ENCODE peak calls at places on chromosomes 3 and 15, in eight cellular contexts. One of them, this sample, is unnamed.

GRCh38 chr3:8712045-8712870 is 21.3 kb upstream of the CAV3 start:
- DNase-seq in HS-5: no peak
- DNase-seq in nephron progenitor cell: no peak
- DNase-seq in substantia nigra: no peak
- DNase-seq in HEK293T: no peak
- DNase-seq in LoVo: peak
- DNase-seq in HL-60: no peak
- DNase-seq in stimulated activated CD8-positive, alpha-beta memory T cell treated with anti-CD3 and anti-CD28 coated beads, Interleukin-15, amount 100 ng/mL, for 24 hours: no peak
- DNase-seq in this sample: no peak

GRCh38 chr3:50605901-50606326 is 5.7 kb downstream of the CISH start:
- DNase-seq in HS-5: no peak
- DNase-seq in nephron progenitor cell: no peak
- DNase-seq in substantia nigra: no peak
- DNase-seq in HEK293T: no peak
- DNase-seq in LoVo: no peak
- DNase-seq in HL-60: no peak
- DNase-seq in stimulated activated CD8-positive, alpha-beta memory T cell treated with anti-CD3 and anti-CD28 coated beads, Interleukin-15, amount 100 ng/mL, for 24 hours: no peak
- DNase-seq in this sample: no peak

GRCh38 chr3:196531418-196531817 is 16.3 kb upstream of the SMCO1 start:
- DNase-seq in HS-5: no peak
- DNase-seq in nephron progenitor cell: no peak
- DNase-seq in substantia nigra: no peak
- DNase-seq in HEK293T: no peak
- DNase-seq in LoVo: no peak
- DNase-seq in HL-60: no peak
- DNase-seq in stimulated activated CD8-positive, alpha-beta memory T cell treated with anti-CD3 and anti-CD28 coated beads, Interleukin-15, amount 100 ng/mL, for 24 hours: no peak
- DNase-seq in this sample: no peak

GRCh38 chr3:163785693-163786092 is 1292.6 kb downstream of the SI start:
- DNase-seq in HS-5: no peak
- DNase-seq in nephron progenitor cell: peak
- DNase-seq in substantia nigra: no peak
- DNase-seq in HEK293T: peak
- DNase-seq in LoVo: no peak
- DNase-seq in HL-60: no peak
- DNase-seq in stimulated activated CD8-positive, alpha-beta memory T cell treated with anti-CD3 and anti-CD28 coated beads, Interleukin-15, amount 100 ng/mL, for 24 hours: no peak
- DNase-seq in this sample: no peak

GRCh38 chr3:49461443-49462171 is 8.5 kb upstream of the DAG1 start:
- DNase-seq in HS-5: no peak
- DNase-seq in nephron progenitor cell: peak
- DNase-seq in substantia nigra: no peak
- DNase-seq in HEK293T: no peak
- DNase-seq in LoVo: no peak
- DNase-seq in HL-60: no peak
- DNase-seq in stimulated activated CD8-positive, alpha-beta memory T cell treated with anti-CD3 and anti-CD28 coated beads, Interleukin-15, amount 100 ng/mL, for 24 hours: no peak
- DNase-seq in this sample: no peak

GRCh38 chr15:63145426-63145825 is 11.9 kb downstream of the RPS27L start:
- DNase-seq in HS-5: no peak
- DNase-seq in nephron progenitor cell: no peak
- DNase-seq in substantia nigra: no peak
- DNase-seq in HEK293T: no peak
- DNase-seq in LoVo: no peak
- DNase-seq in HL-60: no peak
- DNase-seq in stimulated activated CD8-positive, alpha-beta memory T cell treated with anti-CD3 and anti-CD28 coated beads, Interleukin-15, amount 100 ng/mL, for 24 hours: no peak
- DNase-seq in this sample: no peak

GRCh38 chr3:116770815-116771450 is 61.4 kb downstream of the TUSC7 start:
- DNase-seq in HS-5: peak
- DNase-seq in nephron progenitor cell: peak
- DNase-seq in substantia nigra: peak
- DNase-seq in HEK293T: peak
- DNase-seq in LoVo: peak
- DNase-seq in HL-60: peak
- DNase-seq in stimulated activated CD8-positive, alpha-beta memory T cell treated with anti-CD3 and anti-CD28 coated beads, Interleukin-15, amount 100 ng/mL, for 24 hours: no peak
- DNase-seq in this sample: peak

GRCh38 chr3:157493627-157494550 is 9.3 kb downstream of the VEPH1 start:
- DNase-seq in HS-5: peak
- DNase-seq in nephron progenitor cell: no peak
- DNase-seq in substantia nigra: no peak
- DNase-seq in HEK293T: peak
- DNase-seq in LoVo: peak
- DNase-seq in HL-60: no peak
- DNase-seq in stimulated activated CD8-positive, alpha-beta memory T cell treated with anti-CD3 and anti-CD28 coated beads, Interleukin-15, amount 100 ng/mL, for 24 hours: no peak
- DNase-seq in this sample: peak

GRCh38 chr15:35693286-35693685 is 147.3 kb upstream of the DPH6 start:
- DNase-seq in HS-5: no peak
- DNase-seq in nephron progenitor cell: no peak
- DNase-seq in substantia nigra: no peak
- DNase-seq in HEK293T: no peak
- DNase-seq in LoVo: no peak
- DNase-seq in HL-60: no peak
- DNase-seq in stimulated activated CD8-positive, alpha-beta memory T cell treated with anti-CD3 and anti-CD28 coated beads, Interleukin-15, amount 100 ng/mL, for 24 hours: no peak
- DNase-seq in this sample: no peak

GRCh38 chr3:77348244-77348855 is 308.5 kb downstream of the ROBO2 start:
- DNase-seq in HS-5: no peak
- DNase-seq in nephron progenitor cell: peak
- DNase-seq in substantia nigra: peak
- DNase-seq in HEK293T: peak
- DNase-seq in LoVo: no peak
- DNase-seq in HL-60: no peak
- DNase-seq in stimulated activated CD8-positive, alpha-beta memory T cell treated with anti-CD3 and anti-CD28 coated beads, Interleukin-15, amount 100 ng/mL, for 24 hours: no peak
- DNase-seq in this sample: no peak

GRCh38 chr3:195271859-195272243 is 892 bp upstream of the XXYLT1 start:
- DNase-seq in HS-5: no peak
- DNase-seq in nephron progenitor cell: no peak
- DNase-seq in substantia nigra: no peak
- DNase-seq in HEK293T: no peak
- DNase-seq in LoVo: no peak
- DNase-seq in HL-60: no peak
- DNase-seq in stimulated activated CD8-positive, alpha-beta memory T cell treated with anti-CD3 and anti-CD28 coated beads, Interleukin-15, amount 100 ng/mL, for 24 hours: no peak
- DNase-seq in this sample: no peak

GRCh38 chr3:113255100-113255853 is 43.9 kb downstream of the BOC start:
- DNase-seq in HS-5: no peak
- DNase-seq in nephron progenitor cell: no peak
- DNase-seq in substantia nigra: no peak
- DNase-seq in HEK293T: no peak
- DNase-seq in LoVo: no peak
- DNase-seq in HL-60: no peak
- DNase-seq in stimulated activated CD8-positive, alpha-beta memory T cell treated with anti-CD3 and anti-CD28 coated beads, Interleukin-15, amount 100 ng/mL, for 24 hours: no peak
- DNase-seq in this sample: no peak

GRCh38 chr15:74345051-74345450 is 22.4 kb downstream of the CYP11A1 start:
- DNase-seq in HS-5: no peak
- DNase-seq in nephron progenitor cell: no peak
- DNase-seq in substantia nigra: no peak
- DNase-seq in HEK293T: no peak
- DNase-seq in LoVo: no peak
- DNase-seq in HL-60: no peak
- DNase-seq in stimulated activated CD8-positive, alpha-beta memory T cell treated with anti-CD3 and anti-CD28 coated beads, Interleukin-15, amount 100 ng/mL, for 24 hours: no peak
- DNase-seq in this sample: no peak

GRCh38 chr15:99148851-99149276 is 44.0 kb downstream of the SYNM start:
- DNase-seq in HS-5: no peak
- DNase-seq in nephron progenitor cell: no peak
- DNase-seq in substantia nigra: no peak
- DNase-seq in HEK293T: no peak
- DNase-seq in LoVo: no peak
- DNase-seq in HL-60: no peak
- DNase-seq in stimulated activated CD8-positive, alpha-beta memory T cell treated with anti-CD3 and anti-CD28 coated beads, Interleukin-15, amount 100 ng/mL, for 24 hours: no peak
- DNase-seq in this sample: no peak

GRCh38 chr3:44992555-44993470 is 16.8 kb downstream of the EXOSC7 start:
- DNase-seq in HS-5: no peak
- DNase-seq in nephron progenitor cell: peak
- DNase-seq in substantia nigra: no peak
- DNase-seq in HEK293T: peak
- DNase-seq in LoVo: no peak
- DNase-seq in HL-60: no peak
- DNase-seq in stimulated activated CD8-positive, alpha-beta memory T cell treated with anti-CD3 and anti-CD28 coated beads, Interleukin-15, amount 100 ng/mL, for 24 hours: no peak
- DNase-seq in this sample: no peak

GRCh38 chr3:113743006-113743639 is 2.9 kb downstream of the NAA50 start:
- DNase-seq in HS-5: no peak
- DNase-seq in nephron progenitor cell: no peak
- DNase-seq in substantia nigra: no peak
- DNase-seq in HEK293T: no peak
- DNase-seq in LoVo: no peak
- DNase-seq in HL-60: no peak
- DNase-seq in stimulated activated CD8-positive, alpha-beta memory T cell treated with anti-CD3 and anti-CD28 coated beads, Interleukin-15, amount 100 ng/mL, for 24 hours: no peak
- DNase-seq in this sample: no peak

This sample was measured in NCI-H1092.